ENCODE peak calls at places on chromosomes 3 and 15, in five cellular contexts. J, I, Z, D and Q are unnamed samples.

GRCh38 chr3:113746955-113747718 is at the start of gene ATP6V1A:
- DNase-seq in J (no peak), I (peak; percentile 86), Z (peak; percentile 13), D (peak; percentile 90), Q (peak; percentile 78)

GRCh38 chr3:152258448-152259302 is 10.1 kb upstream of the MBNL1 start:
- DNase-seq in J (peak; percentile 99), I (no peak), Z (no peak), D (peak; percentile 95), Q (peak; percentile 83)

GRCh38 chr15:101827257-101827656 is 15.3 kb downstream of the OR4F15 start:
- DNase-seq in J (peak; percentile 10), I (no peak), Z (no peak), D (peak; percentile 37), Q (no peak)

GRCh38 chr15:64905119-64905831 is 6.4 kb upstream of the ANKDD1A start:
- DNase-seq in J (peak; percentile 72), I (peak; percentile 87), Z (peak; percentile 75), D (peak; percentile 91), Q (peak; percentile 72)

GRCh38 chr3:119356646-119357045 is 62.5 kb downstream of the ARHGAP31 start:
- DNase-seq in J (no peak), I (no peak), Z (no peak), D (no peak), Q (no peak)

GRCh38 chr3:127610105-127610504 is 11.9 kb downstream of the MCM2 start:
- DNase-seq in J (peak; percentile 27), I (no peak), Z (no peak), D (no peak), Q (no peak)

GRCh38 chr15:64883997-64884511 is 27.6 kb upstream of the ANKDD1A start:
- DNase-seq in J (peak; percentile 94), I (peak; percentile 65), Z (peak; percentile 86), D (peak; percentile 88), Q (no peak)

GRCh38 chr3:52517796-52518722 is 15.6 kb downstream of the NT5DC2 start:
- DNase-seq in J (no peak), I (no peak), Z (no peak), D (no peak), Q (no peak)

GRCh38 chr3:120645083-120645800 is 36.8 kb downstream of the HGD start:
- DNase-seq in J (no peak), I (no peak), Z (no peak), D (no peak), Q (no peak)

GRCh38 chr15:49688135-49688790 is 67.4 kb downstream of the DTWD1 start:
- DNase-seq in J (peak; percentile 69), I (no peak), Z (no peak), D (no peak), Q (no peak)

GRCh38 chr3:81909756-81910155 is 148.3 kb upstream of the GBE1 start:
- DNase-seq in J (no peak), I (no peak), Z (no peak), D (no peak), Q (no peak)

GRCh38 chr15:61656391-61656790 is 403.9 kb downstream of the VPS13C start:
- DNase-seq in J (no peak), I (no peak), Z (no peak), D (no peak), Q (no peak)

GRCh38 chr3:64195786-64196185 is 29.5 kb downstream of the PRICKLE2 start:
- DNase-seq in J (no peak), I (no peak), Z (no peak), D (no peak), Q (no peak)

GRCh38 chr3:36434682-36435426 is 54.5 kb downstream of the STAC start:
- DNase-seq in J (peak; percentile 53), I (no peak), Z (no peak), D (peak; percentile 76), Q (no peak)

GRCh38 chr3:146052046-146052790 is 108.8 kb downstream of the PLOD2 start:
- DNase-seq in J (no peak), I (no peak), Z (no peak), D (no peak), Q (no peak)

GRCh38 chr3:12400795-12401194 is 83.5 kb upstream of the TSEN2 start:
- DNase-seq in J (peak; percentile 83), I (no peak), Z (peak; percentile 53), D (peak; percentile 34), Q (no peak)

GRCh38 chr3:36842275-36842674 is 77.9 kb upstream of the DCLK3 start:
- DNase-seq in J (no peak), I (no peak), Z (no peak), D (no peak), Q (no peak)

GRCh38 chr15:77702211-77702957 is 69.7 kb upstream of the LINGO1 start:
- DNase-seq in J (peak; percentile 8), I (peak; percentile 67), Z (peak; percentile 35), D (peak; percentile 47), Q (no peak)

GRCh38 chr3:42749025-42749752 is 23.9 kb downstream of the CCDC13 start:
- DNase-seq in J (no peak), I (no peak), Z (no peak), D (peak; percentile 1), Q (peak; percentile 39)

GRCh38 chr15:78714890-78715289 is 73.9 kb upstream of the CHRNB4 start:
- DNase-seq in J (peak; percentile 47), I (no peak), Z (peak; percentile 7), D (no peak), Q (no peak)

GRCh38 chr3:156553705-156554356 is 1.1 kb downstream of the SSR3 start:
- DNase-seq in J (peak; percentile 84), I (no peak), Z (peak; percentile 17), D (peak; percentile 22), Q (no peak)

GRCh38 chr3:135082706-135083105 is 287.6 kb downstream of the EPHB1 start:
- DNase-seq in J (no peak), I (no peak), Z (no peak), D (no peak), Q (no peak)